ENCODE peak calls at places on chromosome 6, in six cellular contexts. C, D, N, E, B and S are unnamed samples.

GRCh38 chr6:119960065-119960464 is 610.5 kb upstream of the MAN1A1 start:
- DNase-seq in N (no peak), C (no peak), B (no peak), E (no peak), D (no peak), S (no peak)

GRCh38 chr6:104640761-104641160 is 219.0 kb downstream of the HACE1 start:
- DNase-seq in E (no peak), B (no peak), C (no peak), D (no peak), N (no peak), S (no peak)

GRCh38 chr6:119148102-119148824 is 69.8 kb upstream of the FAM184A start:
- DNase-seq in D (peak), E (no peak), C (peak), N (peak), B (peak), S (peak)

GRCh38 chr6:145627451-145627850 is 107.9 kb downstream of the EPM2A start:
- DNase-seq in E (no peak), N (no peak), D (no peak), C (no peak), B (no peak), S (no peak)

GRCh38 chr6:168177492-168177891 is 98.5 kb upstream of the FRMD1 start:
- DNase-seq in C (no peak), D (no peak), B (no peak), N (no peak), E (no peak), S (no peak)

GRCh38 chr6:157714153-157714490 is 108.9 kb upstream of the SNX9 start:
- DNase-seq in B (peak), D (no peak), E (peak), C (no peak), N (peak), S (no peak)

GRCh38 chr6:87705070-87705691 is 3.1 kb upstream of the AKIRIN2 start:
- DNase-seq in D (peak), E (no peak), B (no peak), C (no peak), N (peak), S (peak)

GRCh38 chr6:135347887-135348286 is 149.7 kb downstream of the AHI1 start:
- DNase-seq in B (no peak), C (no peak), N (no peak), E (no peak), D (no peak), S (no peak)

GRCh38 chr6:127176175-127176574 is 57.7 kb downstream of the RSPO3 start:
- DNase-seq in N (peak), E (peak), C (no peak), B (peak), D (no peak), S (no peak)

GRCh38 chr6:19337103-19337502 is 500.1 kb upstream of the ID4 start:
- DNase-seq in B (no peak), D (no peak), E (no peak), N (no peak), C (no peak), S (no peak)

GRCh38 chr6:119814609-119815400 is 465.2 kb upstream of the MAN1A1 start:
- DNase-seq in N (no peak), E (no peak), C (no peak), D (no peak), B (no peak), S (no peak)

GRCh38 chr6:147126618-147127022 is 77.6 kb upstream of the STXBP5 start:
- DNase-seq in E (no peak), C (no peak), B (peak), N (peak), D (no peak), S (no peak)

GRCh38 chr6:90297124-90297865 is 652 bp upstream of the BACH2 start:
- DNase-seq in N (no peak), D (no peak), C (no peak), B (no peak), E (no peak), S (no peak)

GRCh38 chr6:136669299-136669699 is 119.1 kb upstream of the MAP7 start:
- DNase-seq in E (peak), D (no peak), N (peak), B (peak), C (no peak), S (no peak)

GRCh38 chr6:160328447-160328846 is 19.7 kb upstream of the SLC22A3 start:
- DNase-seq in D (no peak), N (no peak), E (no peak), C (no peak), B (no peak), S (no peak)

GRCh38 chr6:40474937-40475336 is 112.2 kb downstream of the LRFN2 start:
- DNase-seq in C (no peak), N (no peak), D (no peak), B (no peak), E (no peak), S (no peak)

GRCh38 chr6:52389626-52390360 is 27.8 kb downstream of the PAQR8 start:
- DNase-seq in D (peak), E (no peak), B (peak), N (peak), C (peak), S (peak)

DNA sequence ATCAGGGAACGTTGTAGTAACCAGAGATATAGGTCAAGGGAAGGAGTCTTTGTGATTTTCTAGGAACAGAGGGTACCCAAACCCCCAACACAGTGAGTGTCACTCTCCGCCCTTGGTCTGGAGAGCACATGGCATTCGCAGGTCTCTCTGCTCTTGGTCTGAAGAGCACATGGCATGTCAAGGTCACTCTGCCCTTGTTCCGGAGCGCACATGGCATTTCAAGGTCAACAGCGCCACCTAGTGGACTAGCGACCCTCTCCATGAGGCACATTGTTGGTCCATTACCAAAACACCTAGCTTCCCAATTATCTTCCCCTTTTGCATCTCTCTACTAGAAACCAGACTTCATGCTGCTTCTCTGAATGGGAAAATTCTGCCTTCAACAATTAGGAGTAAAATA is 260.0 kb downstream of the C6orf118 start:
- DNase-seq in E (no peak), D (peak), C (peak), N (no peak), B (peak), S (no peak)
- TF ChIP-seq CTCF in E (peak), D (peak), C (peak), N (peak), B (peak), S (no peak)

DNA sequence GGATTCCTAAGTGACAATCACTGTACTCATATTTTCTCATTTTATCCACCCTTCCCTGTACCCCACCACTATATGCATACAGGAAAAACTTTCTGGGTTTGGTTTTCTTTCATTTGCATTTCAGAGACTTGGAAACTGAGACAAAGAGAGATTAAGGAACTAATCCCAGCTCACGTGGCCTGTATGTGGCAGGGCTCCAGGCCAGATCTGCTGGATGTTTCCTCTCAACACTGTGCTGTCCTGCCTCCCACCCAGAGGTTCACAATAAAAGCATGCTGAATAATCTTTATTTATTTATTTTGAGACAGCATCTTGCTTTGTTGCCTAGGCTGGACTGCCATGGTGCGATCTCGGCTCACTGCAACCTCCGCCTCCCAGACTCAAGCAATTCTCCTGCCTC is 50.2 kb downstream of the CEP162 start:
- DNase-seq in E (no peak), D (no peak), C (no peak), N (no peak), B (no peak), S (no peak)
- TF ChIP-seq CTCF in E (no peak), D (no peak), C (no peak), N (no peak), B (no peak), S (no peak)

GRCh38 chr6:112780498-112781096 is 433.5 kb downstream of the RFPL4B start:
- DNase-seq in D (peak), N (peak), C (peak), E (no peak), B (peak), S (peak)
- TF ChIP-seq CTCF in D (peak), N (peak), C (peak), E (peak), B (peak), S (peak)

GRCh38 chr6:111481836-111482235 is 1.2 kb downstream of the REV3L start:
- DNase-seq in E (no peak), D (no peak), B (peak), N (peak), C (no peak), S (no peak)

GRCh38 chr6:111482236-111482958 is 621 bp downstream of the REV3L start:
- DNase-seq in D (peak), B (peak), N (peak), E (no peak), C (peak), S (peak)

GRCh38 chr6:111478749-111479148 is 4.3 kb downstream of the REV3L start:
- DNase-seq in N (peak), D (peak), C (peak), B (peak), E (no peak), S (peak)

GRCh38 chr6:111482959-111483735 is at the start of gene REV3L:
- DNase-seq in B (peak), E (no peak), N (peak), D (peak), C (peak), S (peak)

GRCh38 chr6:111480988-111481830 is 1.8 kb downstream of the REV3L start:
- DNase-seq in D (no peak), E (no peak), N (peak), C (no peak), B (no peak), S (no peak)
- TF ChIP-seq CTCF in D (no peak), E (no peak), N (no peak), C (no peak), B (no peak), S (no peak)